ENCODE peak calls at places on chromosomes 1 and 21, in six cellular contexts. One of them, this sample, is unnamed.
A peak's percentile ranks its signal among the peaks of the same experiment; 100 is the strongest.

GRCh38 chr1:57296726-57297252 is 127.1 kb downstream of the DAB1 start:
- DNase-seq in stimulated activated CD4-positive, alpha-beta T cell treated with anti-CD3 and anti-CD28 coated beads, Interleukin-15, amount 100 ng/mL, for 24 hours: no peak
- DNase-seq in Kasumi-1: no peak
- DNase-seq in left ventricle myocardium inferior: no peak
- DNase-seq in IMR-90: no peak
- DNase-seq in GM04504: no peak
- DNase-seq in this sample: no peak

GRCh38 chr1:82792151-82792550 is 991.4 kb downstream of the ADGRL2 start:
- DNase-seq in stimulated activated CD4-positive, alpha-beta T cell treated with anti-CD3 and anti-CD28 coated beads, Interleukin-15, amount 100 ng/mL, for 24 hours: no peak
- DNase-seq in Kasumi-1: no peak
- DNase-seq in left ventricle myocardium inferior: no peak
- DNase-seq in IMR-90: no peak
- DNase-seq in GM04504: no peak
- DNase-seq in this sample: no peak

GRCh38 chr1:208683141-208683540 is 439.0 kb upstream of the PLXNA2 start:
- DNase-seq in stimulated activated CD4-positive, alpha-beta T cell treated with anti-CD3 and anti-CD28 coated beads, Interleukin-15, amount 100 ng/mL, for 24 hours: no peak
- DNase-seq in Kasumi-1: no peak
- DNase-seq in left ventricle myocardium inferior: no peak
- DNase-seq in IMR-90: no peak
- DNase-seq in GM04504: no peak
- DNase-seq in this sample: no peak

GRCh38 chr1:91018006-91018405 is 3.8 kb downstream of the ZNF644 start:
- DNase-seq in stimulated activated CD4-positive, alpha-beta T cell treated with anti-CD3 and anti-CD28 coated beads, Interleukin-15, amount 100 ng/mL, for 24 hours: no peak
- DNase-seq in Kasumi-1: peak; percentile 75
- DNase-seq in left ventricle myocardium inferior: no peak
- DNase-seq in IMR-90: no peak
- DNase-seq in GM04504: no peak
- DNase-seq in this sample: no peak

GRCh38 chr1:166730299-166730888 is 108.9 kb upstream of the POGK start:
- DNase-seq in stimulated activated CD4-positive, alpha-beta T cell treated with anti-CD3 and anti-CD28 coated beads, Interleukin-15, amount 100 ng/mL, for 24 hours: no peak
- DNase-seq in Kasumi-1: peak; percentile 55
- DNase-seq in left ventricle myocardium inferior: no peak
- DNase-seq in IMR-90: no peak
- DNase-seq in GM04504: no peak
- DNase-seq in this sample: no peak

GRCh38 chr21:41680444-41681335 is 86.2 kb downstream of the RIPK4 start:
- DNase-seq in stimulated activated CD4-positive, alpha-beta T cell treated with anti-CD3 and anti-CD28 coated beads, Interleukin-15, amount 100 ng/mL, for 24 hours: no peak
- DNase-seq in Kasumi-1: no peak
- DNase-seq in left ventricle myocardium inferior: no peak
- DNase-seq in IMR-90: no peak
- DNase-seq in GM04504: no peak
- DNase-seq in this sample: peak; percentile 59

GRCh38 chr1:184553845-184554244 is 167.0 kb downstream of the C1orf21 start:
- DNase-seq in stimulated activated CD4-positive, alpha-beta T cell treated with anti-CD3 and anti-CD28 coated beads, Interleukin-15, amount 100 ng/mL, for 24 hours: no peak
- DNase-seq in Kasumi-1: no peak
- DNase-seq in left ventricle myocardium inferior: no peak
- DNase-seq in IMR-90: no peak
- DNase-seq in GM04504: no peak
- DNase-seq in this sample: no peak

GRCh38 chr1:160623860-160624259 is 23.0 kb downstream of the SLAMF1 start:
- DNase-seq in stimulated activated CD4-positive, alpha-beta T cell treated with anti-CD3 and anti-CD28 coated beads, Interleukin-15, amount 100 ng/mL, for 24 hours: no peak
- DNase-seq in Kasumi-1: no peak
- DNase-seq in left ventricle myocardium inferior: no peak
- DNase-seq in IMR-90: no peak
- DNase-seq in GM04504: no peak
- DNase-seq in this sample: no peak

GRCh38 chr1:85451236-85451830 is 13.6 kb downstream of the DDAH1 start:
- DNase-seq in stimulated activated CD4-positive, alpha-beta T cell treated with anti-CD3 and anti-CD28 coated beads, Interleukin-15, amount 100 ng/mL, for 24 hours: no peak
- DNase-seq in Kasumi-1: no peak
- DNase-seq in left ventricle myocardium inferior: no peak
- DNase-seq in IMR-90: no peak
- DNase-seq in GM04504: no peak
- DNase-seq in this sample: no peak

GRCh38 chr21:29504751-29505321 is 206.1 kb downstream of the BACH1 start:
- DNase-seq in stimulated activated CD4-positive, alpha-beta T cell treated with anti-CD3 and anti-CD28 coated beads, Interleukin-15, amount 100 ng/mL, for 24 hours: no peak
- DNase-seq in Kasumi-1: no peak
- DNase-seq in left ventricle myocardium inferior: no peak
- DNase-seq in IMR-90: peak; percentile 72
- DNase-seq in GM04504: no peak
- DNase-seq in this sample: no peak

This sample was measured in NCI-H774.